ENCODE peak calls at places on chromosomes 1 and 21, in five cellular contexts. I is nephron progenitor cell, M is KBM-7, K is neuronal stem cell, A is hepatic stellate cell. N is an unnamed sample.

GRCh38 chr1:167344112-167344511 is 123.4 kb downstream of the POU2F1 start:
- DNase-seq in I (no peak), M (no peak), K (no peak), A (no peak), N (peak; percentile 6)

GRCh38 chr21:34886554-34887385 is 162.3 kb downstream of the RUNX1 start:
- DNase-seq in I (peak; percentile 67), M (peak; percentile 40), K (no peak), A (peak; percentile 45), N (peak; percentile 43)

GRCh38 chr1:60108223-60108622 is 34.7 kb upstream of the C1orf87 start:
- DNase-seq in I (no peak), M (no peak), K (no peak), A (no peak), N (no peak)

GRCh38 chr1:74467786-74468377 is 44.5 kb downstream of the LRRC53 start:
- DNase-seq in I (no peak), M (no peak), K (peak; percentile 18), A (no peak), N (peak; percentile 48)

GRCh38 chr1:198118136-198118535 is 38.7 kb upstream of the NEK7 start:
- DNase-seq in I (no peak), M (no peak), K (no peak), A (peak; percentile 50), N (peak; percentile 7)

GRCh38 chr1:19310720-19311502 is 1.0 kb downstream of the AKR7A2 start:
- DNase-seq in I (no peak), M (peak; percentile 23), K (peak; percentile 6), A (peak; percentile 53), N (peak; percentile 14)

GRCh38 chr21:25296239-25296638 is 311.0 kb downstream of the MRPL39 start:
- DNase-seq in I (no peak), M (peak; percentile 9), K (no peak), A (no peak), N (no peak)

GRCh38 chr1:66613187-66613586 is 79.2 kb downstream of the SGIP1 start:
- DNase-seq in I (no peak), M (no peak), K (no peak), A (no peak), N (no peak)

GRCh38 chr1:64320470-64320869 is 117.0 kb downstream of the UBE2U start:
- DNase-seq in I (no peak), M (no peak), K (no peak), A (no peak), N (peak; percentile 49)

GRCh38 chr21:28727809-28728208 is 264.9 kb downstream of the LTN1 start:
- DNase-seq in I (no peak), M (no peak), K (no peak), A (no peak), N (no peak)

GRCh38 chr21:44444286-44444931 is 10.9 kb upstream of the LRRC3 start:
- DNase-seq in I (peak; percentile 28), M (peak; percentile 31), K (no peak), A (no peak), N (no peak)

GRCh38 chr1:107866870-107867269 is 98.1 kb downstream of the VAV3 start:
- DNase-seq in I (no peak), M (no peak), K (no peak), A (no peak), N (no peak)

GRCh38 chr1:62637392-62638105 is 40.2 kb downstream of the ANGPTL3 start:
- DNase-seq in I (no peak), M (no peak), K (no peak), A (no peak), N (no peak)

GRCh38 chr1:59967780-59968179 is 41.2 kb upstream of the CYP2J2 start:
- DNase-seq in I (no peak), M (no peak), K (no peak), A (no peak), N (no peak)

GRCh38 chr1:66244429-66244828 is 289.5 kb upstream of the SGIP1 start:
- DNase-seq in I (peak; percentile 12), M (no peak), K (no peak), A (no peak), N (no peak)

GRCh38 chr1:212981025-212981495 is 30.7 kb downstream of the VASH2 start:
- DNase-seq in I (no peak), M (no peak), K (no peak), A (no peak), N (peak; percentile 18)

GRCh38 chr1:24702511-24703293 is 42.5 kb upstream of the CLIC4 start:
- DNase-seq in I (no peak), M (no peak), K (no peak), A (no peak), N (peak; percentile 47)

GRCh38 chr1:185401019-185401418 is 84.0 kb upstream of the IVNS1ABP start:
- DNase-seq in I (no peak), M (no peak), K (peak; percentile 45), A (no peak), N (no peak)

GRCh38 chr1:244067893-244068292 is 16.8 kb downstream of the ZBTB18 start:
- DNase-seq in I (no peak), M (no peak), K (no peak), A (no peak), N (no peak)

GRCh38 chr1:194052514-194053333 is 866.3 kb upstream of the B3GALT2 start:
- DNase-seq in I (no peak), M (no peak), K (no peak), A (no peak), N (no peak)

GRCh38 chr1:169161512-169162194 is 55.2 kb downstream of the ATP1B1 start:
- DNase-seq in I (no peak), M (peak; percentile 7), K (no peak), A (no peak), N (peak; percentile 22)

GRCh38 chr21:35090403-35090802 is 41.3 kb upstream of the RUNX1 start:
- DNase-seq in I (no peak), M (no peak), K (no peak), A (no peak), N (no peak)

GRCh38 chr1:153570874-153571273 is 5.2 kb upstream of the S100A2 start:
- DNase-seq in I (no peak), M (no peak), K (no peak), A (no peak), N (no peak)

GRCh38 chr1:177849130-177849529 is 120.7 kb downstream of the SEC16B start:
- DNase-seq in I (no peak), M (no peak), K (no peak), A (no peak), N (no peak)

GRCh38 chr1:161185282-161185682 is 8.0 kb upstream of the B4GALT3 start:
- DNase-seq in I (no peak), M (peak; percentile 98), K (no peak), A (peak; percentile 77), N (no peak)

GRCh38 chr1:36515315-36516138 is 32.8 kb upstream of the CSF3R start:
- DNase-seq in I (no peak), M (no peak), K (no peak), A (no peak), N (no peak)

GRCh38 chr1:42721926-42722325 is 18.1 kb downstream of the CLDN19 start:
- DNase-seq in I (no peak), M (peak; percentile 28), K (no peak), A (no peak), N (no peak)

GRCh38 chr1:160074865-160075264 is 4.9 kb upstream of the KCNJ10 start:
- DNase-seq in I (no peak), M (no peak), K (no peak), A (no peak), N (no peak)

GRCh38 chr21:31426235-31426797 is 82.3 kb upstream of the TIAM1 start:
- DNase-seq in I (no peak), M (no peak), K (no peak), A (no peak), N (no peak)